ENCODE peak calls at places on chromosomes 11 and 22, in ten cellular contexts. A, Q, L, V, I, M, F, R, N and S are unnamed samples.

GRCh38 chr11:3022300-3022967 is 30.3 kb upstream of the NAP1L4 start:
- DNase-seq in A (no peak), Q (peak), L (peak), V (peak), I (no peak), M (peak), F (no peak), R (peak), N (no peak), S (no peak)

GRCh38 chr11:86916330-86916729 is 38.9 kb downstream of the FZD4 start:
- DNase-seq in A (no peak), Q (no peak), L (peak), V (peak), I (no peak), M (no peak), F (no peak), R (peak), N (no peak), S (no peak)

GRCh38 chr22:45318168-45318557 is 8.4 kb downstream of the FAM118A start:
- DNase-seq in A (peak), Q (peak), L (peak), V (peak), I (peak), M (peak), F (no peak), R (peak), N (peak), S (no peak)

GRCh38 chr11:27358306-27358705 is 4.7 kb downstream of the CCDC34 start:
- DNase-seq in A (no peak), Q (no peak), L (peak), V (no peak), I (no peak), M (no peak), F (no peak), R (peak), N (no peak), S (no peak)

GRCh38 chr22:27850000-27850465 is 48.5 kb upstream of the MN1 start:
- DNase-seq in A (no peak), Q (no peak), L (no peak), V (peak), I (no peak), M (no peak), F (no peak), R (peak), N (peak), S (no peak)

GRCh38 chr11:65558785-65559509 is 788 bp upstream of the LTBP3 start:
- DNase-seq in A (peak), Q (no peak), L (no peak), V (peak), I (no peak), M (no peak), F (no peak), R (peak), N (peak), S (no peak)

GRCh38 chr11:43681543-43681942 is 1.0 kb downstream of the HSD17B12 start:
- DNase-seq in A (no peak), Q (no peak), L (peak), V (peak), I (no peak), M (no peak), F (no peak), R (peak), N (no peak), S (no peak)

GRCh38 chr11:64856382-64857227 is 12.2 kb upstream of the CDC42BPG start:
- DNase-seq in A (no peak), Q (no peak), L (peak), V (peak), I (no peak), M (no peak), F (no peak), R (peak), N (peak), S (no peak)

GRCh38 chr11:2777871-2778629 is 78.3 kb upstream of the KCNQ1OT1 start:
- DNase-seq in A (peak), Q (no peak), L (no peak), V (no peak), I (peak), M (no peak), F (peak), R (no peak), N (peak), S (peak)

GRCh38 chr11:13276454-13276851 is 1.1 kb upstream of the BMAL1 start:
- DNase-seq in A (no peak), Q (no peak), L (no peak), V (no peak), I (no peak), M (no peak), F (no peak), R (no peak), N (no peak), S (no peak)

GRCh38 chr22:20031732-20032406 is 11.0 kb downstream of the TANGO2 start:
- DNase-seq in A (no peak), Q (no peak), L (peak), V (no peak), I (no peak), M (no peak), F (no peak), R (no peak), N (peak), S (no peak)

GRCh38 chr11:102836290-102836875 is 7.0 kb downstream of the MMP3 start:
- DNase-seq in A (no peak), Q (no peak), L (peak), V (peak), I (no peak), M (no peak), F (no peak), R (peak), N (no peak), S (no peak)

GRCh38 chr11:72836111-72836510 is 21.9 kb downstream of the ATG16L2 start:
- DNase-seq in A (no peak), Q (no peak), L (no peak), V (no peak), I (no peak), M (no peak), F (peak), R (no peak), N (peak), S (no peak)

GRCh38 chr11:75313457-75314272 is 37.8 kb downstream of the ARRB1 start:
- DNase-seq in A (no peak), Q (no peak), L (peak), V (peak), I (no peak), M (no peak), F (no peak), R (peak), N (peak), S (no peak)

GRCh38 chr11:18013790-18014507 is 1.1 kb upstream of the SERGEF start:
- DNase-seq in A (no peak), Q (no peak), L (no peak), V (peak), I (no peak), M (no peak), F (no peak), R (no peak), N (no peak), S (peak)

GRCh38 chr11:93089474-93090102 is 108.2 kb downstream of the SLC36A4 start:
- DNase-seq in A (no peak), Q (no peak), L (peak), V (peak), I (peak), M (peak), F (no peak), R (peak), N (no peak), S (no peak)

GRCh38 chr22:37310075-37310606 is 27.8 kb downstream of the CYTH4 start:
- DNase-seq in A (peak), Q (no peak), L (no peak), V (no peak), I (no peak), M (no peak), F (no peak), R (no peak), N (no peak), S (no peak)

GRCh38 chr11:115737875-115738274 is 233.7 kb upstream of the CADM1 start:
- DNase-seq in A (no peak), Q (no peak), L (no peak), V (no peak), I (no peak), M (no peak), F (no peak), R (no peak), N (no peak), S (no peak)

GRCh38 chr11:93100211-93100610 is 97.6 kb downstream of the SLC36A4 start:
- DNase-seq in A (no peak), Q (no peak), L (peak), V (peak), I (no peak), M (no peak), F (no peak), R (peak), N (no peak), S (no peak)

GRCh38 chr22:19603767-19604166 is 79.6 kb upstream of the CLDN5 start:
- DNase-seq in A (no peak), Q (no peak), L (no peak), V (no peak), I (no peak), M (no peak), F (no peak), R (no peak), N (no peak), S (no peak)

GRCh38 chr22:24416611-24417010 is 10.8 kb upstream of the ADORA2A start:
- DNase-seq in A (no peak), Q (no peak), L (no peak), V (no peak), I (no peak), M (no peak), F (no peak), R (no peak), N (peak), S (no peak)

GRCh38 chr11:125410091-125410490 is 86.0 kb downstream of the FEZ1 start:
- DNase-seq in A (peak), Q (no peak), L (peak), V (no peak), I (no peak), M (no peak), F (no peak), R (no peak), N (no peak), S (peak)

GRCh38 chr11:118138839-118139420 is 13.7 kb downstream of the SCN4B start:
- DNase-seq in A (no peak), Q (no peak), L (no peak), V (no peak), I (no peak), M (no peak), F (no peak), R (no peak), N (peak), S (no peak)

GRCh38 chr22:27474112-27474571 is 327.4 kb downstream of the MN1 start:
- DNase-seq in A (no peak), Q (no peak), L (peak), V (peak), I (no peak), M (no peak), F (no peak), R (no peak), N (no peak), S (no peak)

GRCh38 chr11:108565653-108566052 is 27.9 kb downstream of the EXPH5 start:
- DNase-seq in A (no peak), Q (no peak), L (no peak), V (no peak), I (no peak), M (no peak), F (no peak), R (no peak), N (no peak), S (no peak)

GRCh38 chr11:108574675-108575074 is 18.9 kb downstream of the EXPH5 start:
- DNase-seq in A (no peak), Q (no peak), L (no peak), V (no peak), I (no peak), M (no peak), F (no peak), R (no peak), N (no peak), S (no peak)

GRCh38 chr11:108569896-108570295 is 23.7 kb downstream of the EXPH5 start:
- DNase-seq in A (no peak), Q (no peak), L (no peak), V (no peak), I (no peak), M (no peak), F (peak), R (no peak), N (no peak), S (no peak)

GRCh38 chr11:108568183-108568858 is 25.2 kb downstream of the EXPH5 start:
- DNase-seq in A (no peak), Q (no peak), L (no peak), V (no peak), I (no peak), M (no peak), F (peak), R (peak), N (no peak), S (no peak)

GRCh38 chr11:108571001-108571400 is 22.6 kb downstream of the EXPH5 start:
- DNase-seq in A (no peak), Q (no peak), L (peak), V (no peak), I (no peak), M (no peak), F (peak), R (no peak), N (no peak), S (no peak)
- TF ChIP-seq CTCF in A (no peak), Q (no peak), L (no peak), V (no peak), I (no peak), M (no peak), F (no peak), R (no peak), N (no peak), S (no peak)

GRCh38 chr22:38981005-38981658 is 1.0 kb upstream of the APOBEC3B start:
- DNase-seq in A (no peak), Q (peak), L (peak), V (no peak), I (no peak), M (no peak), F (no peak), R (peak), N (no peak), S (no peak)
- TF ChIP-seq CTCF in A (no peak), Q (no peak), L (peak), V (peak), I (peak), M (peak), F (peak), R (peak), N (no peak), S (peak)

DNA sequence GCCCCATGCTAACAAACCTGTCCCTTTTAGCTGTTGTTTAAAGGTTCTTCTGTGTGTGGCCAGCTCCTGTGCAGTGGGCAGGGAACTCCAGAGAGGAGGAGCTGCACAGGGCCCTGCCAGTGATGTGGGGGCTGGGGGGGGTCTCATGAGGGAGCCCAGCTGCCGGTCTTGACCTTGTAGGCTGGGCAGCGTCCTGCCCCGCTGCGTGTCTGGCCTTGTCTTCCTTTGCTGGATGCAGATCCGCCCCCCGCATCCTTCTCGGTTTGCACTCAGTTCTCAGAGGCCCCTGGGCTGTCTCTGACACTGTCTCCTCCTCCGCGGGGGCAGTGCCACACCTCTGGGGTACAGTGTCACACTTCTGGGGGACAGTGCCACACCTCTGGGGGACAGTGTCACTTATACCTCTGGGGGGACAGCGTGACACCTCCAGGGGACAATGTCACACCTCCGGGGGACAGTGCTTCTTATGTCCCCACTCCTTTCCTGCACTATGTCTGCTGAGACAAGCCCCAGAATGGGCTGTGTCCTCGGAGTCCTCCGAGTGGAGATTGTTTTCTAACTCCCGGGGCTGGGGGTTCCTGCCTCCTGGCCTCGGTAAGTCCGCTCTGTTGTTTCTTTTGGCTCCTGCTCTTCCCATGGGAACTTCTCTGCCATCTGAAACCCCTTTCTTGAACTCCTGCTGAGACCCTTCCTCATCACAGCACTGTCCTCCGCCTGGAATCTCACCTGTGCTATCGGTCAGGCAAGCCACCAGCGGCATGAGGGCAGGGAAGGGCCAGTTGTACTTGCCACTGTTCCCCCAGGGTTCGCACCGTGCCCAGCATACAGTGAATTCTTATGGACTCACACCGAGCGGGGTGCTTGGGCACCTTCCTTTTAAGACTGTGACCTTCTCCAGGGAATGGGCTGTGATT is 788.3 kb downstream of the TBC1D22A start:
- DNase-seq in A (no peak), Q (no peak), L (no peak), V (no peak), I (no peak), M (no peak), F (peak), R (no peak), N (no peak), S (no peak)
- TF ChIP-seq CTCF in A (no peak), Q (no peak), L (no peak), V (no peak), I (no peak), M (no peak), F (no peak), R (no peak), N (no peak), S (no peak)

DNA sequence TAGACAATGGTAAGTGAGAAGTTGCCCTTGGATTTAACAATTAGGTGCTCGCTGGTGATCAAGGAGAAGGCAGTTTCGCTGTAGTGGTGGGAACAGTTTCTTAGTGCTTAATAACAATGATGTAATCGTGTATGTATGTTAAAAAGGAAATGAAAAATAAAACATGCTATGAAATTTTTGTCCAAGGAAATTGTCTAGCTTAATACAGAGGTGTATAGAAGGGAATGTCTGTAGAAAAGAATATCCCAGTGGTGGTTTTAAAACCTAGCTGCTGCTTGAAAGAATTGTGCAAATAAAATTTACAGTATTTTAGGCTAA is 53.1 kb downstream of the SWAP70 start:
- DNase-seq in A (no peak), Q (no peak), L (no peak), V (no peak), I (no peak), M (no peak), F (no peak), R (no peak), N (no peak), S (no peak)
- TF ChIP-seq CTCF in A (no peak), Q (no peak), L (no peak), V (no peak), I (no peak), M (no peak), F (no peak), R (no peak), N (no peak), S (no peak)

DNA sequence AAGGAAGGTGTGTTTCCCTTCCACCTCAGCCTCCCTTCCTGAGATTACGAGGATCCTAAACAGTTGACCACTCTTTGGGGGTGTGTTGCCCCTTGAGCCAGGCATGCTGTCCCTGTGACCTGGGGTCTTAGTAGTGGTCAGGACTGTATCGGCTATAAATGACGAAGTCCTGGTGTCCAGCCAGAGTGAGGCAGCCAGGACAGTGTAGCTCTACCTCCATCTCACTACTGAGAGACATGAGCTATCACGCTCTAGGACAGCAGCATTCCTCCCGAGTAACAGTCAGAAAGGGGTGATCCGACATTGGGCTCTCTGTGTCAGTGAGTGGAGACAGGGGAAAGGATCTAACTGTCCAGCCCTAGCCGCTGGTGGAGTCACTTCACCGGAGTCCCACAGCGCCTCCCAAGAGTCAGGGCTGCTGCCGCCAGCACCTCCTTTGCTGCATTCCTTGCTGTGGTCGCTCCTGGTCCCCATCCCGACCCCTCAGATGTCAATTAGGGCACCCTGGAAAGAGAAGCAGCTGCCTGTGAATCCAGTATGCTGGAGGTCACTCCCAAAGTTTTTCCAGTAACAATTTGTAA is 3.3 kb upstream of the B3GNT6 start:
- DNase-seq in A (no peak), Q (no peak), L (no peak), V (no peak), I (no peak), M (no peak), F (no peak), R (no peak), N (no peak), S (no peak)
- TF ChIP-seq CTCF in A (no peak), Q (no peak), L (no peak), V (no peak), I (no peak), M (no peak), F (no peak), R (no peak), N (no peak), S (no peak)

GRCh38 chr22:36104435-36104834 is 56.1 kb downstream of the APOL3 start:
- DNase-seq in A (no peak), Q (no peak), L (no peak), V (no peak), I (no peak), M (no peak), F (no peak), R (no peak), N (peak), S (no peak)
- TF ChIP-seq CTCF in A (no peak), Q (no peak), L (peak), V (no peak), I (no peak), M (no peak), F (no peak), R (no peak), N (no peak), S (no peak)

GRCh38 chr11:63508009-63508408 is 2.1 kb downstream of the LGALS12 start:
- DNase-seq in A (no peak), Q (peak), L (no peak), V (no peak), I (peak), M (no peak), F (no peak), R (no peak), N (no peak), S (no peak)
- TF ChIP-seq CTCF in A (no peak), Q (peak), L (peak), V (peak), I (peak), M (peak), F (peak), R (peak), N (no peak), S (peak)